ENCODE peak calls at places on chromosomes 3 and 15, in ten cellular contexts. P, W, G, T, D, K, X, Y, F and N are unnamed samples.

GRCh38 chr3:182967218-182968204 is 12.8 kb downstream of the DCUN1D1 start:
- DNase-seq in P (no peak), W (no peak), G (no peak), T (no peak), D (no peak), K (no peak), X (no peak), Y (no peak), F (no peak), N (no peak)

GRCh38 chr3:97658670-97659285 is 105.8 kb upstream of the ARL6 start:
- DNase-seq in P (no peak), W (no peak), G (no peak), T (peak), D (no peak), K (peak), X (no peak), Y (no peak), F (peak), N (no peak)

GRCh38 chr3:27507111-27507510 is 22.9 kb upstream of the SLC4A7 start:
- DNase-seq in P (no peak), W (no peak), G (no peak), T (no peak), D (no peak), K (no peak), X (no peak), Y (no peak), F (no peak), N (no peak)

GRCh38 chr15:90002428-90002844 is 1.3 kb downstream of the ZNF710 start:
- DNase-seq in P (peak), W (peak), G (peak), T (no peak), D (no peak), K (peak), X (no peak), Y (no peak), F (peak), N (peak)

GRCh38 chr3:119628816-119629445 is 31.2 kb downstream of the PLA1A start:
- DNase-seq in P (no peak), W (no peak), G (no peak), T (no peak), D (no peak), K (no peak), X (peak), Y (no peak), F (no peak), N (no peak)

GRCh38 chr3:38662544-38662943 is 13.1 kb upstream of the SCN5A start:
- DNase-seq in P (no peak), W (no peak), G (no peak), T (peak), D (no peak), K (peak), X (no peak), Y (no peak), F (peak), N (no peak)

GRCh38 chr3:5694267-5694666 is 506.8 kb downstream of the EDEM1 start:
- DNase-seq in P (no peak), W (no peak), G (no peak), T (no peak), D (no peak), K (no peak), X (no peak), Y (no peak), F (no peak), N (no peak)

GRCh38 chr3:175656451-175656850 is 797.3 kb downstream of the NAALADL2 start:
- DNase-seq in P (no peak), W (no peak), G (no peak), T (no peak), D (no peak), K (no peak), X (no peak), Y (no peak), F (no peak), N (no peak)

GRCh38 chr3:101248786-101249185 is 71.6 kb downstream of the IMPG2 start:
- DNase-seq in P (no peak), W (no peak), G (no peak), T (no peak), D (no peak), K (no peak), X (no peak), Y (no peak), F (no peak), N (no peak)

GRCh38 chr3:128149632-128150031 is 3.6 kb upstream of the EEFSEC start:
- DNase-seq in P (no peak), W (no peak), G (peak), T (no peak), D (no peak), K (no peak), X (no peak), Y (no peak), F (no peak), N (peak)

GRCh38 chr3:181210275-181210674 is 220.7 kb upstream of the DNAJC19 start:
- DNase-seq in P (no peak), W (no peak), G (no peak), T (peak), D (no peak), K (peak), X (no peak), Y (no peak), F (peak), N (no peak)

GRCh38 chr15:40103864-40104271 is 4.8 kb downstream of the BMF start:
- DNase-seq in P (peak), W (no peak), G (no peak), T (no peak), D (no peak), K (no peak), X (no peak), Y (no peak), F (no peak), N (no peak)

GRCh38 chr15:28178727-28179126 is 79.6 kb upstream of the OCA2 start:
- DNase-seq in P (no peak), W (no peak), G (no peak), T (no peak), D (no peak), K (no peak), X (no peak), Y (no peak), F (no peak), N (no peak)

GRCh38 chr15:29670945-29671307 is 151.3 kb downstream of the TJP1 start:
- DNase-seq in P (no peak), W (no peak), G (peak), T (peak), D (no peak), K (peak), X (no peak), Y (peak), F (no peak), N (no peak)

GRCh38 chr3:100047455-100048141 is 66.7 kb downstream of the FILIP1L start:
- DNase-seq in P (no peak), W (no peak), G (peak), T (peak), D (no peak), K (peak), X (peak), Y (no peak), F (no peak), N (no peak)

GRCh38 chr15:27114440-27114839 is 143.5 kb downstream of the GABRG3 start:
- DNase-seq in P (no peak), W (no peak), G (no peak), T (no peak), D (no peak), K (no peak), X (no peak), Y (no peak), F (no peak), N (no peak)

GRCh38 chr3:141386611-141387110 is 18.4 kb downstream of the ZBTB38 start:
- DNase-seq in P (no peak), W (no peak), G (no peak), T (no peak), D (no peak), K (no peak), X (no peak), Y (no peak), F (peak), N (no peak)

GRCh38 chr3:169574531-169574930 is 89.0 kb downstream of the MECOM start:
- DNase-seq in P (no peak), W (no peak), G (no peak), T (no peak), D (no peak), K (no peak), X (no peak), Y (no peak), F (no peak), N (no peak)

GRCh38 chr3:87167634-87168456 is 59.3 kb upstream of the CHMP2B start:
- DNase-seq in P (no peak), W (no peak), G (no peak), T (peak), D (no peak), K (peak), X (peak), Y (no peak), F (peak), N (no peak)

GRCh38 chr3:197317250-197317963 is 19.0 kb upstream of the DLG1 start:
- DNase-seq in P (no peak), W (no peak), G (no peak), T (no peak), D (no peak), K (no peak), X (no peak), Y (no peak), F (peak), N (no peak)

GRCh38 chr3:157436583-157437300 is at the start of gene PTX3:
- DNase-seq in P (peak), W (no peak), G (no peak), T (no peak), D (no peak), K (peak), X (no peak), Y (no peak), F (peak), N (peak)

GRCh38 chr3:64502284-64502683 is 185.5 kb downstream of the ADAMTS9 start:
- DNase-seq in P (no peak), W (no peak), G (no peak), T (no peak), D (no peak), K (no peak), X (no peak), Y (no peak), F (no peak), N (no peak)

GRCh38 chr3:149702691-149703426 is 45.0 kb upstream of the WWTR1 start:
- DNase-seq in P (no peak), W (no peak), G (no peak), T (no peak), D (no peak), K (no peak), X (no peak), Y (no peak), F (no peak), N (no peak)

GRCh38 chr3:98692787-98693473 is 70.2 kb upstream of the ST3GAL6 start:
- DNase-seq in P (no peak), W (no peak), G (no peak), T (peak), D (no peak), K (no peak), X (no peak), Y (no peak), F (no peak), N (no peak)

DNA sequence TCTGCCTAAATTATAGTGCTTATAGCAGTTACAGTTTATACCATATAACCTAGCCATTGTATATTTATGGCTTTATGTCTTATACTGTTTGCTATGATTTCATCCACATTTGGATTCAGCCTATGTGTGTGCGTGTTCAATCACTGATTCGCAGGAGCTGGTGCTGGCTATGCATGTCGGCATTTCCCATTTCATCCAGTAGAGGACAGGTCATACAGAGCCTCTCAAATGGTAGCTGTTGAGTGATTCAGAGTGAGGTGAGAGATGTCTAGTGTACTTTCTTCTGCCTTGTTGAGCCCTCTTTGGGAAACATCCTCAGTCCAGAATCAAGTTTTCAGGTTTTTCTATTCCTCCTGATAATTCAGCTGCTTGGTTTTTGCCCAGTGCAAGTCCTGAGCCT is 76.1 kb downstream of the FRMD4B start:
- DNase-seq in P (no peak), W (no peak), G (no peak), T (peak), D (no peak), K (peak), X (no peak), Y (no peak), F (peak), N (no peak)
- TF ChIP-seq CTCF in P (no peak), W (peak), G (peak), T (peak), D (peak), K (peak), X (peak), Y (peak), F (peak), N (peak)

DNA sequence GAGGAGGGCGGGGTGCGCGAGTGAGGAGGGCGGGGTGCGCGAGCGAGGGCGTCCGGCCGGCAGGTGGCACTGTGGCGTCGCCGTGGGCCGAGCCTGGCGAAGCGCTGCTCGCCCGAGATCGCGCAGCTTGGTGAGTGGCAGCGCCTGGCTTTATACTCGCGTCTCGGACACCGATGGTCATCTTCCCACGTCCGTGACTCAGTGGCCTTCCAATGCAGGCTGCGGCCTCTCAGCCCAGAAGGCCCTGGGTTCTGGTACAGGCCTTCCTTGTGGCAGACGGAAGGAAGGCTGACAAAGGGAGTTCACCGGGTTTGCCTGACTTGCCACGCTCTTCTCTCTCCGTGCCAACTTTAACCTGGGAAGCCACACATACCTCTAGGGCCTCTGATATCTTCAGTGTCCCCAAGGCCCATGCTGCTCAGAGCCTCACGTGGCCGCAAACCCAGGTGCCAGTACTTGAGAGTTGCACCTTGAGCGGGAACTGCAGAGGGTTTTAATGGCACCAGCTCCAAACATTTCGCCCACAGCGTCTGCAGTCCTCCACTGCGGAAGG is 195.3 kb upstream of the LYSMD4 start:
- DNase-seq in P (peak), W (peak), G (peak), T (no peak), D (peak), K (peak), X (peak), Y (peak), F (peak), N (peak)
- TF ChIP-seq EP300 in P (no peak), W (no peak), G (no peak), T (no peak), D (peak), K (no peak), X (no peak), Y (no peak), F (no peak), N (no peak)

GRCh38 chr15:49492151-49492550 is 69.1 kb downstream of the FGF7 start:
- DNase-seq in P (no peak), W (no peak), G (no peak), T (no peak), D (no peak), K (no peak), X (no peak), Y (no peak), F (no peak), N (no peak)
- TF ChIP-seq CTCF in P (no peak), W (no peak), G (no peak), T (no peak), D (no peak), K (no peak), X (no peak), Y (no peak), F (no peak), N (no peak)

GRCh38 chr3:192092388-192093005 is 631.5 kb downstream of the PYDC2 start:
- DNase-seq in P (no peak), W (no peak), G (no peak), T (no peak), D (no peak), K (no peak), X (no peak), Y (no peak), F (no peak), N (no peak)

GRCh38 chr3:192091831-192092230 is 630.9 kb downstream of the PYDC2 start:
- DNase-seq in P (no peak), W (no peak), G (no peak), T (no peak), D (no peak), K (no peak), X (no peak), Y (no peak), F (no peak), N (no peak)

GRCh38 chr3:192090586-192090985 is 629.6 kb downstream of the PYDC2 start:
- DNase-seq in P (no peak), W (no peak), G (no peak), T (peak), D (no peak), K (no peak), X (no peak), Y (no peak), F (no peak), N (no peak)
- TF ChIP-seq EP300 in P (no peak), W (no peak), G (no peak), T (no peak), D (no peak), K (no peak), X (no peak), Y (no peak), F (no peak), N (no peak)

DNA sequence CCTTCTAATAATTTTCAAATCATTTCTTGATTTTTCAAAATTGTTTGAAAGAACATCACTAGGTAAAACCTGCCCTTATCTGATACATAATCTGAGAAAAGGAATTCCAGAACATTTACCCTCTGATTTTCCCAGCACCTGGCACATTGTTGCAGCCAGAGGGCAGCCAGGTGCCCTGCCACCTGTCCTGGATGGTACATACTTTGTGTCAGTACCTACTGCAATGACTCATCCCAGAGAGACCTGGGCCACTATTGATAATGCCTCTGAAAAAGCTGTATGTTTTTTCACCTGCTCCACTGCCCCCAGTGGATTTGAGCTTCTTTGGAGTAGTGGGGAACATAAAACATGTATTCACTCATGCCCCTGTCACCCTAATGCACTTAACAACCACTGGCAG is 648.9 kb upstream of the GBE1 start:
- DNase-seq in P (no peak), W (no peak), G (no peak), T (no peak), D (no peak), K (no peak), X (no peak), Y (no peak), F (no peak), N (no peak)
- TF ChIP-seq CTCF in P (no peak), W (no peak), G (no peak), T (no peak), D (no peak), K (no peak), X (no peak), Y (no peak), F (no peak), N (no peak)

GRCh38 chr3:49359623-49360022 is 1.5 kb upstream of the GPX1 start:
- DNase-seq in P (no peak), W (no peak), G (no peak), T (no peak), D (no peak), K (no peak), X (no peak), Y (no peak), F (no peak), N (no peak)
- TF ChIP-seq EP300 in P (no peak), W (no peak), G (no peak), T (no peak), D (no peak), K (no peak), X (no peak), Y (no peak), F (no peak), N (no peak)

GRCh38 chr3:186514296-186515002 is 29.7 kb downstream of the CRYGS start:
- DNase-seq in P (no peak), W (no peak), G (no peak), T (no peak), D (no peak), K (peak), X (no peak), Y (no peak), F (peak), N (no peak)
- TF ChIP-seq CTCF in P (no peak), W (no peak), G (no peak), T (peak), D (no peak), K (no peak), X (peak), Y (peak), F (peak), N (no peak)

GRCh38 chr3:44476181-44476599 is 1.3 kb downstream of the ZNF445 start:
- DNase-seq in P (no peak), W (no peak), G (no peak), T (no peak), D (no peak), K (no peak), X (no peak), Y (no peak), F (peak), N (no peak)
- TF ChIP-seq EP300 in P (no peak), W (no peak), G (no peak), T (no peak), D (no peak), K (no peak), X (no peak), Y (no peak), F (no peak), N (no peak)

GRCh38 chr15:60297047-60297446 is 100.7 kb downstream of the ANXA2 start:
- DNase-seq in P (no peak), W (no peak), G (no peak), T (no peak), D (no peak), K (no peak), X (no peak), Y (no peak), F (no peak), N (no peak)

GRCh38 chr15:60301024-60301423 is 96.8 kb downstream of the ANXA2 start:
- DNase-seq in P (no peak), W (no peak), G (no peak), T (no peak), D (no peak), K (peak), X (no peak), Y (no peak), F (peak), N (no peak)

DNA sequence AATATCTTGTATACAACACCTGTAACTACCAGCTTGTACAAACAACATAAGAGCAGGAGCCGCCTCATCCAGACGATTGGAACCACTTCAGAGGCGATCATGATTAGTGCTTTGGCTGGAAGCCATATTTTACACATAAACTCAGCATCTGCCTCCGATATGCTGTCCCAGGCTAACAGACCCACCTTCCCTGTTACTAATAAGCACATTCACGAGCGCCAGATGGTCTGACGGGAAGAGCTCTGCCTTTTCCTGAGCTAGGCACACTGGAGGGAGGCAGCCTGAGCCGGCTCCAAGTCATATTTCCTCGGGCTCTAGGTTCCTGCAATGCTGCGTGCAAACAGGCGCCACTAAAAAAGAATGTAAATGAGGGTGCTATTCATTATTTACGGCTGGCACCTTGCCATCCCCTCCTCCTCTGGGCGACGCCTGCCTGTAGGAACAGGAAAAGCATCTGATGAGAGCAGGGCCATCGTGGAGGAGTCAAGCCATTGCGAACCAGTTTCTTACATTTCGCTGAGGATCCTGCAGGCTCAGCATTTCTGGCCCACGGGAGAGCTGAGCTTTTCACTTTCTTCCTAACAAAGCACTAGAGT is 98.2 kb downstream of the ANXA2 start:
- DNase-seq in P (peak), W (peak), G (peak), T (no peak), D (no peak), K (no peak), X (no peak), Y (peak), F (peak), N (no peak)
- TF ChIP-seq CTCF in P (no peak), W (no peak), G (no peak), T (no peak), D (no peak), K (no peak), X (no peak), Y (no peak), F (peak), N (no peak)

GRCh38 chr3:173733029-173733652 is 335.6 kb downstream of the NLGN1 start:
- DNase-seq in P (no peak), W (no peak), G (no peak), T (peak), D (no peak), K (peak), X (no peak), Y (no peak), F (peak), N (no peak)

GRCh38 chr3:173737167-173737808 is 339.7 kb downstream of the NLGN1 start:
- DNase-seq in P (no peak), W (no peak), G (no peak), T (no peak), D (no peak), K (no peak), X (no peak), Y (no peak), F (no peak), N (no peak)

GRCh38 chr3:173730391-173730790 is 332.8 kb downstream of the NLGN1 start:
- DNase-seq in P (no peak), W (no peak), G (no peak), T (no peak), D (no peak), K (no peak), X (no peak), Y (no peak), F (no peak), N (no peak)

GRCh38 chr3:173732237-173732636 is 334.7 kb downstream of the NLGN1 start:
- DNase-seq in P (no peak), W (no peak), G (no peak), T (no peak), D (no peak), K (no peak), X (no peak), Y (no peak), F (no peak), N (no peak)
- TF ChIP-seq EP300 in P (no peak), W (no peak), G (no peak), T (no peak), D (no peak), K (no peak), X (no peak), Y (no peak), F (no peak), N (no peak)